ENCODE peak calls at places on chromosomes 12 and 14, in seven cellular contexts. One of them, this sample, is unnamed.

GRCh38 chr12:109686523-109686922 is 27.1 kb upstream of the FAM222A start:
- DNase-seq in NCI-H2029: no peak
- DNase-seq in epithelial cell of prostate: no peak
- DNase-seq in esophagus muscularis mucosa: no peak
- DNase-seq in astrocyte of the spinal cord: no peak
- DNase-seq in endothelial cell of umbilical vein: no peak
- DNase-seq in RCC 7860: no peak
- DNase-seq in this sample: no peak

GRCh38 chr12:48787791-48788521 is 933 bp downstream of the ADCY6 start:
- DNase-seq in astrocyte of the spinal cord: no peak
- DNase-seq in epithelial cell of prostate: no peak
- DNase-seq in NCI-H2029: no peak
- DNase-seq in endothelial cell of umbilical vein: no peak
- DNase-seq in RCC 7860: no peak
- DNase-seq in esophagus muscularis mucosa: no peak
- DNase-seq in this sample: no peak

GRCh38 chr14:98633380-98633779 is 638.6 kb downstream of the BCL11B start:
- DNase-seq in esophagus muscularis mucosa: no peak
- DNase-seq in RCC 7860: no peak
- DNase-seq in astrocyte of the spinal cord: peak
- DNase-seq in NCI-H2029: peak
- DNase-seq in endothelial cell of umbilical vein: no peak
- DNase-seq in epithelial cell of prostate: no peak
- DNase-seq in this sample: no peak

GRCh38 chr12:47391566-47391965 is 311.8 kb upstream of the AMIGO2 start:
- DNase-seq in esophagus muscularis mucosa: no peak
- DNase-seq in astrocyte of the spinal cord: no peak
- DNase-seq in RCC 7860: no peak
- DNase-seq in endothelial cell of umbilical vein: no peak
- DNase-seq in epithelial cell of prostate: no peak
- DNase-seq in NCI-H2029: no peak
- DNase-seq in this sample: no peak

GRCh38 chr14:29262979-29263378 is 496.4 kb downstream of the FOXG1 start:
- DNase-seq in RCC 7860: peak
- DNase-seq in epithelial cell of prostate: no peak
- DNase-seq in esophagus muscularis mucosa: no peak
- DNase-seq in astrocyte of the spinal cord: no peak
- DNase-seq in NCI-H2029: no peak
- DNase-seq in endothelial cell of umbilical vein: no peak
- DNase-seq in this sample: no peak

GRCh38 chr12:53063708-53064612 is 14.1 kb downstream of the TNS2 start:
- DNase-seq in esophagus muscularis mucosa: no peak
- DNase-seq in endothelial cell of umbilical vein: no peak
- DNase-seq in RCC 7860: no peak
- DNase-seq in NCI-H2029: no peak
- DNase-seq in epithelial cell of prostate: no peak
- DNase-seq in astrocyte of the spinal cord: peak
- DNase-seq in this sample: no peak

GRCh38 chr14:102892660-102893059 is 29.8 kb upstream of the AMN start:
- DNase-seq in epithelial cell of prostate: no peak
- DNase-seq in astrocyte of the spinal cord: no peak
- DNase-seq in esophagus muscularis mucosa: no peak
- DNase-seq in endothelial cell of umbilical vein: no peak
- DNase-seq in NCI-H2029: no peak
- DNase-seq in RCC 7860: no peak
- DNase-seq in this sample: no peak

GRCh38 chr14:71388862-71389261 is 481.6 kb downstream of the PCNX1 start:
- DNase-seq in epithelial cell of prostate: no peak
- DNase-seq in esophagus muscularis mucosa: no peak
- DNase-seq in astrocyte of the spinal cord: no peak
- DNase-seq in endothelial cell of umbilical vein: no peak
- DNase-seq in RCC 7860: no peak
- DNase-seq in NCI-H2029: no peak
- DNase-seq in this sample: no peak

GRCh38 chr12:50799908-50800307 is 36.0 kb downstream of the ATF1 start:
- DNase-seq in esophagus muscularis mucosa: no peak
- DNase-seq in endothelial cell of umbilical vein: no peak
- DNase-seq in RCC 7860: no peak
- DNase-seq in NCI-H2029: no peak
- DNase-seq in epithelial cell of prostate: no peak
- DNase-seq in astrocyte of the spinal cord: no peak
- DNase-seq in this sample: no peak

GRCh38 chr12:68303850-68304249 is 28.3 kb downstream of the MDM1 start:
- DNase-seq in astrocyte of the spinal cord: no peak
- DNase-seq in epithelial cell of prostate: no peak
- DNase-seq in endothelial cell of umbilical vein: no peak
- DNase-seq in NCI-H2029: no peak
- DNase-seq in RCC 7860: no peak
- DNase-seq in esophagus muscularis mucosa: no peak
- DNase-seq in this sample: no peak

GRCh38 chr12:118136559-118137003 is 657 bp downstream of the PEBP1 start:
- DNase-seq in esophagus muscularis mucosa: no peak
- DNase-seq in astrocyte of the spinal cord: peak
- DNase-seq in NCI-H2029: no peak
- DNase-seq in RCC 7860: no peak
- DNase-seq in endothelial cell of umbilical vein: peak
- DNase-seq in epithelial cell of prostate: no peak
- DNase-seq in this sample: no peak

GRCh38 chr12:67991158-67991557 is 1.9 kb downstream of the IFNG-AS1 start:
- DNase-seq in NCI-H2029: no peak
- DNase-seq in astrocyte of the spinal cord: no peak
- DNase-seq in endothelial cell of umbilical vein: no peak
- DNase-seq in RCC 7860: no peak
- DNase-seq in esophagus muscularis mucosa: no peak
- DNase-seq in epithelial cell of prostate: no peak
- DNase-seq in this sample: no peak

GRCh38 chr14:101927859-101928258 is 36.5 kb upstream of the DYNC1H1 start:
- DNase-seq in astrocyte of the spinal cord: peak
- DNase-seq in RCC 7860: no peak
- DNase-seq in esophagus muscularis mucosa: peak
- DNase-seq in epithelial cell of prostate: no peak
- DNase-seq in endothelial cell of umbilical vein: no peak
- DNase-seq in NCI-H2029: no peak
- DNase-seq in this sample: no peak

GRCh38 chr14:100594625-100594951 is 7.4 kb upstream of the BEGAIN start:
- DNase-seq in astrocyte of the spinal cord: no peak
- DNase-seq in NCI-H2029: no peak
- DNase-seq in esophagus muscularis mucosa: no peak
- DNase-seq in endothelial cell of umbilical vein: no peak
- DNase-seq in RCC 7860: no peak
- DNase-seq in epithelial cell of prostate: no peak
- DNase-seq in this sample: no peak

GRCh38 chr14:74829238-74829637 is 46.7 kb downstream of the PROX2 start:
- DNase-seq in RCC 7860: no peak
- DNase-seq in astrocyte of the spinal cord: no peak
- DNase-seq in endothelial cell of umbilical vein: no peak
- DNase-seq in epithelial cell of prostate: no peak
- DNase-seq in NCI-H2029: no peak
- DNase-seq in esophagus muscularis mucosa: no peak
- DNase-seq in this sample: no peak

This sample was measured in keratinocyte.